ENCODE peak calls at places on chromosomes 7 and 10, in four cellular contexts. P is ELF-1, R is fibroblast of the aortic adventitia, M is ACHN. K is an unnamed sample.

GRCh38 chr7:159065151-159065550 is 79.5 kb downstream of the VIPR2 start:
- DNase-seq in P (no peak), R (no peak), M (no peak), K (no peak)

GRCh38 chr7:1136841-1137516 is 23.0 kb downstream of the ZFAND2A start:
- DNase-seq in R (no peak), P (peak), M (peak), K (no peak)

GRCh38 chr10:35448687-35449662 is 112.7 kb downstream of the CCNY start:
- DNase-seq in P (no peak), R (peak), M (no peak), K (no peak)

GRCh38 chr7:21869785-21870402 is 75.8 kb downstream of the CDCA7L start:
- DNase-seq in M (no peak), P (peak), R (peak), K (peak)

GRCh38 chr7:16702433-16702832 is 51.1 kb upstream of the TSPAN13 start:
- DNase-seq in R (no peak), P (no peak), M (no peak), K (peak)

GRCh38 chr10:79202188-79203013 is 133.6 kb downstream of the ZMIZ1 start:
- DNase-seq in P (peak), R (peak), M (peak), K (peak)

GRCh38 chr10:106567629-106568028 is 596.9 kb downstream of the SORCS1 start:
- DNase-seq in M (no peak), R (no peak), P (no peak), K (no peak)

GRCh38 chr7:30971840-30972563 is 8.2 kb downstream of the GHRHR start:
- DNase-seq in M (no peak), P (no peak), R (no peak), K (no peak)

GRCh38 chr7:86846494-86847190 is 202.9 kb downstream of the GRM3 start:
- DNase-seq in M (no peak), R (no peak), P (no peak), K (peak)

GRCh38 chr7:23956769-23957556 is 246.9 kb downstream of the STK31 start:
- DNase-seq in P (peak), M (no peak), R (no peak), K (peak)

GRCh38 chr10:1119027-1119426 is 62.8 kb downstream of the WDR37 start:
- DNase-seq in R (no peak), P (no peak), M (no peak), K (no peak)

GRCh38 chr10:79472449-79472848 is 27.0 kb upstream of the ZCCHC24 start:
- DNase-seq in P (no peak), M (no peak), R (no peak), K (no peak)